ENCODE peak calls at places on chromosomes 4 and X, in ten cellular contexts. One of them, this sample, is unnamed.

GRCh38 chrX:17736856-17737706 is at the start of gene SCML1:
- DNase-seq in KG1: no peak
- DNase-seq in HEK293T: peak
- DNase-seq in MCF 10A: peak
- DNase-seq in GM06990: peak
- DNase-seq in tibial nerve: peak
- DNase-seq in right lobe of liver: peak
- DNase-seq in HuH-7: no peak
- DNase-seq in activated gamma-delta T cell treated with Interleukin-2 at 50 U/mL for 16 hours: peak
- DNase-seq in NCI-H1105: peak
- DNase-seq in this sample: peak

GRCh38 chr4:148986951-148987350 is 544.7 kb upstream of the NR3C2 start:
- DNase-seq in NCI-H1105: no peak
- DNase-seq in MCF 10A: peak
- DNase-seq in activated gamma-delta T cell treated with Interleukin-2 at 50 U/mL for 16 hours: no peak
- DNase-seq in HEK293T: no peak
- DNase-seq in right lobe of liver: no peak
- DNase-seq in HuH-7: no peak
- DNase-seq in KG1: no peak
- DNase-seq in GM06990: no peak
- DNase-seq in tibial nerve: no peak
- DNase-seq in this sample: no peak

GRCh38 chr4:161555689-161556660 is 607.8 kb downstream of the FSTL5 start:
- DNase-seq in NCI-H1105: no peak
- DNase-seq in activated gamma-delta T cell treated with Interleukin-2 at 50 U/mL for 16 hours: no peak
- DNase-seq in GM06990: peak
- DNase-seq in HEK293T: no peak
- DNase-seq in KG1: no peak
- DNase-seq in right lobe of liver: no peak
- DNase-seq in HuH-7: no peak
- DNase-seq in MCF 10A: peak
- DNase-seq in tibial nerve: no peak
- DNase-seq in this sample: peak

GRCh38 chr4:83196936-83197335 is 82.4 kb upstream of the PLAC8 start:
- DNase-seq in HEK293T: no peak
- DNase-seq in KG1: no peak
- DNase-seq in NCI-H1105: no peak
- DNase-seq in tibial nerve: no peak
- DNase-seq in HuH-7: no peak
- DNase-seq in right lobe of liver: no peak
- DNase-seq in MCF 10A: no peak
- DNase-seq in activated gamma-delta T cell treated with Interleukin-2 at 50 U/mL for 16 hours: no peak
- DNase-seq in GM06990: no peak
- DNase-seq in this sample: no peak

GRCh38 chr4:62398318-62398717 is 1198.2 kb downstream of the ADGRL3 start:
- DNase-seq in HuH-7: no peak
- DNase-seq in NCI-H1105: no peak
- DNase-seq in activated gamma-delta T cell treated with Interleukin-2 at 50 U/mL for 16 hours: no peak
- DNase-seq in KG1: no peak
- DNase-seq in MCF 10A: no peak
- DNase-seq in right lobe of liver: no peak
- DNase-seq in GM06990: no peak
- DNase-seq in HEK293T: no peak
- DNase-seq in tibial nerve: no peak
- DNase-seq in this sample: no peak

GRCh38 chr4:69095301-69095731 is 958 bp upstream of the UGT2B7 start:
- DNase-seq in GM06990: no peak
- DNase-seq in NCI-H1105: no peak
- DNase-seq in activated gamma-delta T cell treated with Interleukin-2 at 50 U/mL for 16 hours: no peak
- DNase-seq in MCF 10A: peak
- DNase-seq in right lobe of liver: no peak
- DNase-seq in tibial nerve: no peak
- DNase-seq in KG1: no peak
- DNase-seq in HEK293T: no peak
- DNase-seq in HuH-7: no peak
- DNase-seq in this sample: no peak

GRCh38 chr4:168309781-168310180 is 8.8 kb downstream of the DDX60 start:
- DNase-seq in HEK293T: no peak
- DNase-seq in KG1: no peak
- DNase-seq in NCI-H1105: peak
- DNase-seq in activated gamma-delta T cell treated with Interleukin-2 at 50 U/mL for 16 hours: no peak
- DNase-seq in MCF 10A: no peak
- DNase-seq in HuH-7: no peak
- DNase-seq in GM06990: no peak
- DNase-seq in right lobe of liver: no peak
- DNase-seq in tibial nerve: no peak
- DNase-seq in this sample: no peak

GRCh38 chrX:44705817-44706551 is 137.8 kb upstream of the DUSP21 start:
- DNase-seq in NCI-H1105: no peak
- DNase-seq in right lobe of liver: no peak
- DNase-seq in GM06990: no peak
- DNase-seq in HuH-7: peak
- DNase-seq in activated gamma-delta T cell treated with Interleukin-2 at 50 U/mL for 16 hours: no peak
- DNase-seq in tibial nerve: no peak
- DNase-seq in MCF 10A: no peak
- DNase-seq in KG1: no peak
- DNase-seq in HEK293T: no peak
- DNase-seq in this sample: no peak

GRCh38 chr4:156169861-156170260 is 216.2 kb upstream of the CTSO start:
- DNase-seq in activated gamma-delta T cell treated with Interleukin-2 at 50 U/mL for 16 hours: no peak
- DNase-seq in HuH-7: no peak
- DNase-seq in GM06990: no peak
- DNase-seq in tibial nerve: no peak
- DNase-seq in MCF 10A: no peak
- DNase-seq in NCI-H1105: no peak
- DNase-seq in HEK293T: no peak
- DNase-seq in KG1: no peak
- DNase-seq in right lobe of liver: no peak
- DNase-seq in this sample: no peak

GRCh38 chrX:125998432-125998831 is 167.7 kb downstream of the DCAF12L2 start:
- DNase-seq in right lobe of liver: no peak
- DNase-seq in HuH-7: peak
- DNase-seq in tibial nerve: no peak
- DNase-seq in GM06990: no peak
- DNase-seq in HEK293T: peak
- DNase-seq in activated gamma-delta T cell treated with Interleukin-2 at 50 U/mL for 16 hours: no peak
- DNase-seq in KG1: no peak
- DNase-seq in NCI-H1105: peak
- DNase-seq in MCF 10A: peak
- DNase-seq in this sample: no peak

GRCh38 chrX:141220342-141221008 is 21.8 kb downstream of the SPANXC start:
- DNase-seq in tibial nerve: no peak
- DNase-seq in HuH-7: no peak
- DNase-seq in GM06990: no peak
- DNase-seq in HEK293T: no peak
- DNase-seq in KG1: no peak
- DNase-seq in NCI-H1105: no peak
- DNase-seq in activated gamma-delta T cell treated with Interleukin-2 at 50 U/mL for 16 hours: no peak
- DNase-seq in MCF 10A: peak
- DNase-seq in right lobe of liver: no peak
- DNase-seq in this sample: no peak

GRCh38 chr4:138678985-138679746 is 336.4 kb upstream of the NOCT start:
- DNase-seq in NCI-H1105: no peak
- DNase-seq in HEK293T: no peak
- DNase-seq in GM06990: no peak
- DNase-seq in tibial nerve: no peak
- DNase-seq in MCF 10A: no peak
- DNase-seq in KG1: no peak
- DNase-seq in HuH-7: no peak
- DNase-seq in right lobe of liver: no peak
- DNase-seq in activated gamma-delta T cell treated with Interleukin-2 at 50 U/mL for 16 hours: no peak
- DNase-seq in this sample: no peak

GRCh38 chr4:996030-996993 is 3.1 kb upstream of the SLC26A1 start:
- DNase-seq in MCF 10A: no peak
- DNase-seq in tibial nerve: no peak
- DNase-seq in right lobe of liver: no peak
- DNase-seq in NCI-H1105: no peak
- DNase-seq in GM06990: no peak
- DNase-seq in HuH-7: no peak
- DNase-seq in HEK293T: no peak
- DNase-seq in KG1: no peak
- DNase-seq in activated gamma-delta T cell treated with Interleukin-2 at 50 U/mL for 16 hours: no peak
- DNase-seq in this sample: no peak

GRCh38 chrX:36336746-36337145 is 417.2 kb downstream of the CFAP47 start:
- DNase-seq in GM06990: no peak
- DNase-seq in tibial nerve: no peak
- DNase-seq in MCF 10A: no peak
- DNase-seq in KG1: no peak
- DNase-seq in right lobe of liver: no peak
- DNase-seq in HuH-7: no peak
- DNase-seq in activated gamma-delta T cell treated with Interleukin-2 at 50 U/mL for 16 hours: no peak
- DNase-seq in NCI-H1105: no peak
- DNase-seq in HEK293T: no peak
- DNase-seq in this sample: no peak

This sample was measured in GM13977.